ENCODE peak calls at places on chromosomes 11 and 22, in four cellular contexts. T is left lung, G is ovary, J is neural progenitor cell. B is an unnamed sample.

GRCh38 chr11:69480547-69481392 is 693 bp upstream of the LINC01488 start:
- DNase-seq in G (no peak), T (no peak), J (no peak), B (no peak)

GRCh38 chr22:19844423-19845368 is 10.0 kb downstream of the GNB1L start:
- DNase-seq in G (no peak), J (no peak), T (peak), B (no peak)

GRCh38 chr22:20571531-20572007 is 64.2 kb downstream of the MED15 start:
- DNase-seq in G (no peak), T (no peak), J (peak), B (no peak)

GRCh38 chr11:118233377-118233776 is 8.6 kb upstream of the JAML start:
- DNase-seq in T (no peak), J (no peak), G (no peak), B (no peak)

GRCh38 chr11:68509105-68509504 is 48.6 kb downstream of the PPP6R3 start:
- DNase-seq in G (no peak), J (no peak), T (no peak), B (no peak)

GRCh38 chr11:117070016-117070415 is 28.2 kb downstream of the SIK3 start:
- DNase-seq in J (no peak), T (no peak), G (no peak), B (no peak)

GRCh38 chr11:10982695-10983492 is 125.0 kb upstream of the ZBED5 start:
- DNase-seq in J (no peak), G (no peak), T (no peak), B (no peak)

GRCh38 chr22:49962751-49963646 is 2.4 kb downstream of the PIM3 start:
- DNase-seq in G (peak), T (peak), J (no peak), B (peak)

GRCh38 chr22:31286360-31287255 is 5.7 kb downstream of the PIK3IP1 start:
- DNase-seq in G (no peak), T (peak), J (no peak), B (no peak)

GRCh38 chr11:79437274-79437980 is 3.4 kb downstream of the TENM4 start:
- DNase-seq in T (no peak), J (peak), G (peak), B (peak)

GRCh38 chr11:13487661-13488030 is 8.2 kb downstream of the PTH start:
- DNase-seq in T (no peak), J (peak), G (no peak), B (no peak)

DNA sequence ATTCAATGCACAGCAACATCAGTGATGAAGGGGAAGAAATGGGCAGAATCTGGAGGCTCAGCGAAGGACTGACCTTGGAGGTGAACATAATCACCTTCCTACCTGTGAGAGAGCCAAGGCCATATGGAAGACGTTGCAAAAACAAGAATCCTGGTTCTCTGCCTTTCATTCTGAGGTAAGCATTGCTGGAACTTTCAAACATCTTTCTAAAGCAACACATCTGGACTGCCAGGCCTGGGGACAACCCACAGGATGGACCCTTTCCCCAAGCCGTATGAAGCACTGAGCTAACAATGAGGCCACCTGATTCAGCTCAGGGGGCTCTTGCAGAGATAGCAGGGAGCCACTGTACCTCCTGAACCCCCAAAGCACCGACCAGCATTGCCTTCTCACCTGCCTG is 70.5 kb downstream of the ETS1 start:
- DNase-seq in J (no peak), T (no peak), G (no peak), B (no peak)
- H3K4me3 ChIP-seq in J (no peak), T (no peak), G (no peak), B (peak)

GRCh38 chr11:3016861-3017260 is 24.7 kb upstream of the NAP1L4 start:
- DNase-seq in J (no peak), G (no peak), T (no peak), B (no peak)

GRCh38 chr11:3014943-3015342 is 22.8 kb upstream of the NAP1L4 start:
- DNase-seq in G (no peak), T (no peak), J (no peak), B (no peak)

GRCh38 chr11:3011891-3012885 is 20.1 kb upstream of the NAP1L4 start:
- DNase-seq in T (no peak), G (no peak), J (no peak), B (no peak)

GRCh38 chr11:3015796-3016195 is 23.7 kb upstream of the NAP1L4 start:
- DNase-seq in T (no peak), J (no peak), G (no peak), B (no peak)

DNA sequence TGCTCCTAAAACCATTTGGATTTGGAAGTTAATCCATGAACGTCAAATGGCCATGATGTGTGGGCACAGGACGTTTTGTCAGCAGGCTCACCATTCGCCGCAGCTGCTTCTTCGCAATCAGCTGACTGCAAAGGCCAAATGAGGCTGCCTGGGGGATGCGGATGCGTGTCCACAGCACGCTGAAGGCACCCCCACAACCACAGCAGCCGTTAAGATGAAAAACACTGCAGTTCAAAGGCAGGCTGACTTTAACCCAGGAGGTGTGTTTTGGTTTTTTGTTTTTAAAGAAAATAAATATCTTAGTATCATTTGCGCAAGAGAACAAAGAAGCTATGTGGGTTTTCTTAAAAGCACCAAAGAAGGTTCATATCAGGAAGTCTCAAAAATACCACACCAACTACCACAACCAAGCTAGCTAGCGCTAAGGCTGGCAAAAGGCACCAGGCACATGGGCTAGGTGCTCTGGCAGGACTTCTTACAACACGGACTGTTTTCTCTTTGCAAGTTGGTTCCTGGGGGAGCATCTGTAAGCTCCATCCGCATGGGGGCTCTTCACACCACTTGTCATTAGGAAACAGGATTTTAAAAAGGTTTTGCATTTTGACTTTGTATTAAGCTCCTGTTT is 22.3 kb upstream of the NAP1L4 start:
- DNase-seq in G (no peak), T (no peak), J (no peak), B (no peak)
- H3K27ac ChIP-seq in G (no peak), T (no peak), J (no peak), B (peak)

DNA sequence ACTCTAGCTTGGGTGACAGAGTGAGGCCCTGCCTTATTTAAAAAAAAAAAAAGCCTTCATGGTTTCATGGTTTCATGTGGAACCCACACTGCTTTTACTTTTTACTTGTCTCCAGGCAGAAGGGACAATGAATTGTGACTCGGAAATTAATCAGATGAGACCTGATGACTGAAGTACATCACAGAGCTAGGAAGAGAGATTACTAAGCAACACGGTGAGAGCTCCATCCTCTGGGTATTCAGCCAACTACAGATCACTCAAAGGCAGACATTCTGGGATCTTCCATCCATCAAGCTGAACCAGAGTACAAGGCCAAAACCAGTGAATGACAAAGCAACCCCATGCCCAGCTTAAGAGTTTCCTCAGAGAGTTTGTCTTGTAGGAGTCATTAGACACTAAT is 433.2 kb downstream of the SOX6 start:
- DNase-seq in G (no peak), J (peak), T (no peak), B (no peak)
- TF ChIP-seq CTCF in G (no peak), J (peak), T (no peak), B (no peak)

DNA sequence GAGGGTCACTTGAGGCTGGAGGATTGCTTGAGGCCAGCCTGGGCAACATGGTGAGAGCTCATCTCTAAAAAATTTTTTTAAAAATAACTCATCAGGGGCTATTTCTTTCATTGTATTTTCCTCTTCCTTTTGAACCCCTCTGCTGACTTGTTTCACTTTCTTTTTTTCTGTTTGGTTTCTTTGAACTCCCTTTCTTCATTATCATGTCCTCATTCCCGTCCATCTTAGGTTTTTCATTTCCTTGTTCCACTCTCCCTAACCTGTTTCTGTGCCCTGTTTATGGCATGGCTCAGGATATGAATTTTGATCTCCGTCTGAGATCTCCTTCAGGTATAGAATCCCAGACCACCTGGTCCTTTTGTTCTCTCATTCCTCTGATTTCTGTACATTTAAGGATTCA is 12.4 kb downstream of the MARK2 start:
- DNase-seq in J (no peak), G (no peak), T (no peak), B (no peak)
- H3K4me3 ChIP-seq in J (no peak), G (no peak), T (no peak), B (no peak)

B was measured in dorsolateral prefrontal cortex.